ENCODE peak calls at places on chromosomes 5 and 9, in eight cellular contexts. V is heart left ventricle, T is astrocyte, C is HCT116, L is cardiac muscle cell, R is endothelial cell of umbilical vein, O is stomach, K is spleen. H is an unnamed sample. For H3K4me1 and H3K27me3, the result is how much of the 10 kb centered on the place peaks cover.

GRCh38 chr5:174344335-174344734 is 298.8 kb downstream of the NSG2 start:
- DNase-seq in V (no peak), T (no peak), C (no peak), L (no peak), R (no peak), O (no peak), K (no peak), H (no peak)

GRCh38 chr5:173556142-173557028 is 60.1 kb downstream of the BOD1 start:
- DNase-seq in V (no peak), T (no peak), C (no peak), L (no peak), R (no peak), O (no peak), K (no peak), H (no peak)

GRCh38 chr9:13360188-13360587 is 80.7 kb upstream of the MPDZ start:
- DNase-seq in V (no peak), T (no peak), C (no peak), L (no peak), R (no peak), O (no peak), K (no peak), H (no peak)

GRCh38 chr5:11273180-11273882 is 512.3 kb upstream of the DAP start:
- DNase-seq in V (no peak), T (peak), C (no peak), L (no peak), R (no peak), O (no peak), K (no peak), H (no peak)

GRCh38 chr9:38057416-38058195 is 11.4 kb downstream of the SHB start:
- DNase-seq in V (no peak), T (no peak), C (no peak), L (no peak), R (no peak), O (peak), K (peak), H (no peak)

GRCh38 chr9:9904021-9904420 is 708.8 kb downstream of the PTPRD start:
- DNase-seq in V (no peak), T (no peak), C (no peak), L (no peak), R (no peak), O (no peak), K (no peak), H (no peak)

GRCh38 chr9:75907863-75908262 is 17.4 kb downstream of the PCSK5 start:
- DNase-seq in V (no peak), T (no peak), C (no peak), L (no peak), R (no peak), O (no peak), K (no peak), H (no peak)

GRCh38 chr9:93096131-93096802 is at the start of gene CARD19:
- DNase-seq in V (peak), T (peak), C (no peak), L (peak), R (no peak), O (peak), K (no peak), H (peak)

DNA sequence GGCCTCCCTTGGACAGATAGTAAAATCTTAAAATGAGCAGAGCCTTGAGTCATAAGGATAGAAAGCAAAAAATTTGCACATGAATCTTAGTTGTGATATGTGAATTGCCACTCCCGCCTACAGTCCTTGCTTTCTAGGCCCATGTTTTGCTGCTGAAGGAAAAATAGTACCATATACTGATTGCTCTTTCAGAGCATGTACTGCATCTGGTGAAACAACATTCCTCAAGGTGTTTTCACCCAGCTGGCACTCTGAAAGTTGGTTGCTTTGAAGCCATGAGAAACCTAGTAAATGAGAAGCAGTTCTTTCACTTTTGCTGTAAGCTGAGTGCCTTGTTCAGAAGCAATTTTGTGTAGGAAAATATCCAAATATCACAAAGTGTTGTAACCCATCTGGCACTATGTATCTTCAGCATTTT is 10.3 kb downstream of the CDC37L1 start:
- DNase-seq in V (no peak), T (peak), C (no peak), L (no peak), R (no peak), O (no peak), K (no peak), H (no peak)
- H3K4me1 ChIP-seq in V (under half), T (under half), C (under half), L (under half), R (under half), O (under half), K (under half), H (under half)

GRCh38 chr5:98397081-98397480 is 376.4 kb upstream of the RGMB start:
- DNase-seq in V (no peak), T (peak), C (no peak), L (peak), R (peak), O (no peak), K (no peak), H (no peak)

GRCh38 chr5:98398465-98398864 is 375.0 kb upstream of the RGMB start:
- DNase-seq in V (no peak), T (no peak), C (no peak), L (no peak), R (no peak), O (no peak), K (no peak), H (no peak)

GRCh38 chr5:98402130-98402529 is 371.3 kb upstream of the RGMB start:
- DNase-seq in V (no peak), T (no peak), C (no peak), L (no peak), R (no peak), O (no peak), K (no peak), H (no peak)

GRCh38 chr5:98403131-98403530 is 370.3 kb upstream of the RGMB start:
- DNase-seq in V (no peak), T (no peak), C (no peak), L (no peak), R (no peak), O (no peak), K (no peak), H (no peak)

DNA sequence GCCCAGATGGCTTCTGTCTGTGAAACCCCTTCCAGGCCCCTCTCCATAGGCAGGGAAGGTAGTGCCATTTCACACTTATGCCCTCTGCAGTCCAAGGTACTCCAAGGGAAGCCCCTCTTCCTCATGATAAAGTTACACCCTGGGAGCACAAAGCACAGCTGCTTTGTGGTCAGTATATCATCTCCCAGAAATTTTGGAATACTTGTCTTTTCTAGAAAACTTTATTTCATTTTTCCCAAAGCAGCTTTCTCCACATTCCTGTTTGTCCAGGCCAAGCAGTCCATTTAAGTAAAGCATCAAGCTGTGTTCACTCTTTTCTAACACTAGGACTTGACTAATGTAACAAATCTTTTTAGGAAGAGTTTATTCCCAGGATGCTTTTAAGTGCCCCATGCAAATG is 371.8 kb upstream of the RGMB start:
- DNase-seq in V (no peak), T (no peak), C (no peak), L (no peak), R (no peak), O (no peak), K (no peak), H (no peak)
- H3K27ac ChIP-seq in V (no peak), T (no peak), C (no peak), L (no peak), R (no peak), O (no peak), K (no peak), H (no peak)

GRCh38 chr5:6490246-6490645 is 41.6 kb downstream of the UBE2QL1 start:
- DNase-seq in V (no peak), T (no peak), C (no peak), L (no peak), R (no peak), O (no peak), K (no peak), H (no peak)

GRCh38 chr5:6492934-6493333 is 44.3 kb downstream of the UBE2QL1 start:
- DNase-seq in V (no peak), T (no peak), C (no peak), L (no peak), R (no peak), O (no peak), K (no peak), H (no peak)

GRCh38 chr5:6490693-6491092 is 42.0 kb downstream of the UBE2QL1 start:
- DNase-seq in V (no peak), T (no peak), C (no peak), L (no peak), R (no peak), O (peak), K (no peak), H (no peak)

GRCh38 chr5:6489786-6490185 is 41.1 kb downstream of the UBE2QL1 start:
- DNase-seq in V (no peak), T (no peak), C (no peak), L (no peak), R (no peak), O (no peak), K (no peak), H (no peak)

GRCh38 chr5:6491548-6492290 is 43.1 kb downstream of the UBE2QL1 start:
- DNase-seq in V (no peak), T (no peak), C (no peak), L (no peak), R (no peak), O (no peak), K (no peak), H (no peak)
- H3K27me3 ChIP-seq in V (under half), T (under half), C (half or more), L (under half), R (under half), O (under half), K (under half), H (under half)

DNA sequence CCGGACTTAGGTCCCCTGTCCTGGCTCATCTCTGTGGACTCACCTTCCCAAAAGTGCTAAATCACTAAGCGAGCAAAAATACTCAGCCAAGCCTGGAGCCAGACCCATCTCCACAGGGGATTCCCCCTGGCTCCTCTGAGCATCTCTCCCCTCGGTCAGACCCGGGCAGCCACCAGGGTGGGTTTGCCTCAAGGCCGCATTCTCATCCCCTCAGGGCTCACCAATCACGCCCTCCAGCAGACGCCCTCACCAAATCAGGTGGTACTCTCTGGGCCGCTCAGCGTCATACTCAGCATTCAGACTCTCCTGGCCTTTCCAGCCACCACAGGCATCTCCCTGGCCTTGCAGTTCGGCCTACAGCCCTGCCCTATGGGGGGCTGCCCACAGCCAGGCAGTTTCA is 49.7 kb downstream of the C5orf15 start:
- DNase-seq in V (no peak), T (no peak), C (no peak), L (no peak), R (no peak), O (no peak), K (no peak), H (no peak)
- H3K4me1 ChIP-seq in V (under half), T (under half), C (under half), L (under half), R (under half), O (under half), K (under half), H (under half)

GRCh38 chr9:135927195-135928013 is 20.1 kb upstream of the CAMSAP1 start:
- DNase-seq in V (no peak), T (no peak), C (no peak), L (no peak), R (no peak), O (no peak), K (no peak), H (no peak)
- H3K27ac ChIP-seq in V (no peak), T (no peak), C (peak), L (no peak), R (no peak), O (no peak), K (no peak), H (no peak)

DNA sequence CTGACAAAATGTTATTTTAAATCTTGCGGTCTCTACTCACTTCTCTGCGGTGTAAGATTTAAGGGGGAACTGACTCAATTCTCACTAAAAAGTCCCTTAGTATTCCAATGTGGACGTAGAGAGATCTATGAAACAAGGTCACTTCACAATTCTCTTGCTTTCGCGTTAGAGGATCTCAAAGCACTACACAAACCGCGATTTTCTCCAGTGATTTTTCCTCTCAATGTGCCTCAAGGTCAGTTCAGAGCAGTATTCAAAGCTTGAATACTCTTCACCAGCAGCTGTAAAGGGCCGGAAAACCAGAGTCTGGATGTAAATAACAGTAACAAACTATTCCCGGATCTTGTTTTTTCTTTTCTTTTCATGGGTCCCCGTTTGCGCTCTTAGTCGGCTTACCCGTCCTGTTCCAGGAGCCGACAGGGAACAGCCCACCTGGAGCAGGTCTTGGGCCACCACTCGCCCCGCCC is 128.2 kb downstream of the TMEM161B start:
- DNase-seq in V (no peak), T (peak), C (no peak), L (no peak), R (no peak), O (peak), K (no peak), H (no peak)
- H3K27me3 ChIP-seq in V (under half), T (under half), C (under half), L (half or more), R (half or more), O (half or more), K (half or more), H (under half)

GRCh38 chr9:4297795-4298254 is 2.0 kb downstream of the GLIS3 start:
- DNase-seq in V (peak), T (peak), C (no peak), L (peak), R (peak), O (peak), K (peak), H (peak)

GRCh38 chr9:4299006-4299795 is 667 bp downstream of the GLIS3 start:
- DNase-seq in V (peak), T (peak), C (no peak), L (peak), R (peak), O (peak), K (peak), H (no peak)

GRCh38 chr9:4296217-4296616 is 3.7 kb downstream of the GLIS3 start:
- DNase-seq in V (no peak), T (no peak), C (no peak), L (no peak), R (no peak), O (no peak), K (no peak), H (no peak)

GRCh38 chr9:4298255-4299005 is 1.4 kb downstream of the GLIS3 start:
- DNase-seq in V (peak), T (no peak), C (no peak), L (no peak), R (peak), O (peak), K (no peak), H (peak)

DNA sequence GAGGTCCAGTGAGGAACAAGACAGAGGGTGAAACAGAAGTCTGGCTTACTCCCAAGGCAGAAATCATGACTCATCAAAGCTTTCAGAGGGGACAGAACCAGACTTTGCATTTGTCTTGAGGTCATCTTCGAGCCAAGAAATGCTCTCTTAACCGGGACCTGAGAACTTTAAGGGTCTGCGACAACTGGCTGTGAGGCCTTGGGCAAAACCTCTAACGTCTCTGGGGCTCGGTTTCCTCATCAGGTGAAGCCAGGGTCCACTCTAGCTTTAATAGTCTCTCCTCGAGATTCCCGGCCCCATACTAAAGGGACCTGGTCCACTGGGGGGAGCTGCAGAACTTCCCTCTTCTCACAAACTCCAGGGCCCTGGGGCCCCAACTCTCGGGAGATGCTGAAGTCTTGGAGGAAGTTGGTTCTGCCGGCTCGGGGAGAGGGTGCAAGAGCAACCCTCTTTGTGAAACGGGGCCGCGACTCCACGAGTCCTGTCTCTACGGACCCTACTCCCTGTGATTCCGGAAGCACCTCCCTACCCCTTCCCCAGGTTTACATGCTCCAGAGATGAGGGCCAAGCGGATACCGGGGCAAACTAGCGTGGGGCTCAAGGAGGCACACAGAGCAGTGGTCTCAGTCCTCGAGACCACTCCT is 2.6 kb downstream of the GLIS3 start:
- DNase-seq in V (peak), T (peak), C (peak), L (peak), R (peak), O (peak), K (peak), H (peak)
- H3K4me1 ChIP-seq in V (under half), T (half or more), C (half or more), L (under half), R (under half), O (under half), K (under half), H (half or more)

GRCh38 chr5:158022844-158023243 is 163.9 kb upstream of the CLINT1 start:
- DNase-seq in V (no peak), T (no peak), C (no peak), L (no peak), R (no peak), O (no peak), K (no peak), H (no peak)

GRCh38 chr5:158023266-158023665 is 164.3 kb upstream of the CLINT1 start:
- DNase-seq in V (no peak), T (peak), C (no peak), L (no peak), R (no peak), O (no peak), K (no peak), H (no peak)

GRCh38 chr5:158028349-158028748 is 169.4 kb upstream of the CLINT1 start:
- DNase-seq in V (no peak), T (no peak), C (no peak), L (no peak), R (no peak), O (no peak), K (no peak), H (no peak)

GRCh38 chr5:158022393-158022792 is 163.4 kb upstream of the CLINT1 start:
- DNase-seq in V (no peak), T (no peak), C (no peak), L (no peak), R (no peak), O (no peak), K (no peak), H (no peak)

DNA sequence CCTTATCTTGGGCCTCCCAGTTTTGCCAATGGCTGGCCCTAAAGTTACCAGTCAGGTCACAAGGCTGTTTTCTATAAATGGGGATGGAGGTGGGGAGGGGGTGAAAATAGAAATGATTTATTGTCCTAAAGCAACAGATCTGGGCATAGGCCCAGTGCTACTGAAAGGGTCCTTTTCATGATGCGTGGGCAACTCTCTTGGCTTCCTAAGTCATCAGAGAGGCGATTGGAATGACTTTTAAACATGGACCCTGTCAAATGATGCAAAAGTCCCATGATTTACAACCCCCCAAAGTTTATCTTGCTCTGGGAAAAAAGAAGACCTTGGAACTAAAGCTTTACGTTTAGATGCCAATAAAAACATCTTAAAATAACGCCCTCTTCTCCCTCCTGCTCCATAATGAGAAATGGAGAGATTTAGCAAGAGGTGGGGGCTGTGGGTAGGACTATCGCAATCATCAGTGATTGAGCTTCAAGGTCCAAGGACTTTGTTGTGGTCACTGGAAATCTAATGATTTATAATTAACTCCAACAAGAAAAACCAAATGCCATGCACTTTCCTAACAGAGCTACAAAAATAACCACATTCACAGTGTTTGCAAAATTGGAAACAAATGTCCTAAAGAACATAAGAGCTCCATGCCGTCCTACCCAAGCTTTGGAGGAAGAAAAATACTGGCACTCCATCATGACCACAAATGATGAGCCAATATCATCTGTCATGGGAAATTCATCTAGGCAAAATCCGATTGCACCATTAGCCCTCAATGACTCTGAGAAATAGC is 167.5 kb upstream of the CLINT1 start:
- DNase-seq in V (no peak), T (peak), C (no peak), L (peak), R (no peak), O (no peak), K (no peak), H (no peak)
- H3K27ac ChIP-seq in V (no peak), T (no peak), C (no peak), L (no peak), R (no peak), O (no peak), K (no peak), H (no peak)

GRCh38 chr9:135220601-135221575 is 133.4 kb downstream of the OLFM1 start:
- DNase-seq in V (no peak), T (no peak), C (no peak), L (no peak), R (no peak), O (no peak), K (peak), H (no peak)
- H3K27me3 ChIP-seq in V (under half), T (under half), C (under half), L (under half), R (under half), O (half or more), K (under half), H (under half)